ENCODE peak calls at places on chromosome 14, in ten cellular contexts. X is transverse colon, D is prostate gland, P is SK-N-SH, K is GM23338, O is endothelial cell of umbilical vein, M is suprapubic skin, Y is stomach, I is breast epithelium, R is K562. B is an unnamed sample.
A peak's percentile ranks its signal among the peaks of the same experiment; 100 is the strongest.

GRCh38 chr14:55000381-55000780 is 26.5 kb downstream of the WDHD1 start:
- DNase-seq in X (no peak), D (no peak), P (no peak), K (no peak), O (no peak), M (no peak), Y (no peak), I (no peak), R (no peak), B (no peak)

GRCh38 chr14:93332032-93332852 is 594 bp downstream of the BTBD7 start:
- DNase-seq in X (peak; percentile 73), D (peak; percentile 42), P (peak; percentile 85), K (peak; percentile 74), O (peak; percentile 70), M (no peak), Y (peak; percentile 74), I (no peak), R (peak; percentile 71), B (peak; percentile 93)

GRCh38 chr14:88040141-88040540 is 35.2 kb downstream of the GPR65 start:
- DNase-seq in X (no peak), D (no peak), P (no peak), K (no peak), O (no peak), M (no peak), Y (no peak), I (no peak), R (no peak), B (no peak)

GRCh38 chr14:72906316-72906715 is 12.4 kb upstream of the DPF3 start:
- DNase-seq in X (no peak), D (no peak), P (no peak), K (no peak), O (no peak), M (no peak), Y (no peak), I (no peak), R (no peak), B (no peak)

GRCh38 chr14:76394569-76394968 is 18.6 kb downstream of the ESRRB start:
- DNase-seq in X (no peak), D (no peak), P (no peak), K (no peak), O (no peak), M (no peak), Y (no peak), I (no peak), R (no peak), B (no peak)

GRCh38 chr14:83170165-83170564 is 1636.5 kb upstream of the SEL1L start:
- DNase-seq in X (no peak), D (no peak), P (no peak), K (no peak), O (no peak), M (no peak), Y (no peak), I (no peak), R (no peak), B (no peak)

GRCh38 chr14:23306412-23307145 is at the start of gene BCL2L2:
- DNase-seq in X (peak; percentile 94), D (peak; percentile 90), P (peak; percentile 91), K (peak; percentile 97), O (peak; percentile 92), M (peak; percentile 97), Y (peak; percentile 92), I (peak; percentile 92), R (peak; percentile 82), B (peak; percentile 90)

GRCh38 chr14:101877766-101878165 is 86.6 kb upstream of the DYNC1H1 start:
- DNase-seq in X (no peak), D (no peak), P (no peak), K (no peak), O (no peak), M (no peak), Y (no peak), I (no peak), R (no peak), B (no peak)

GRCh38 chr14:39431416-39432178 is 636 bp downstream of the FBXO33 start:
- DNase-seq in X (peak; percentile 57), D (peak; percentile 30), P (peak; percentile 32), K (peak; percentile 75), O (peak; percentile 50), M (peak; percentile 85), Y (peak; percentile 58), I (peak; percentile 22), R (peak; percentile 74), B (peak; percentile 94)

GRCh38 chr14:89365071-89365801 is 51.8 kb downstream of the FOXN3 start:
- DNase-seq in X (peak; percentile 59), D (no peak), P (no peak), K (no peak), O (no peak), M (no peak), Y (peak; percentile 31), I (no peak), R (no peak), B (no peak)

GRCh38 chr14:93734086-93734822 is 54.0 kb downstream of the PRIMA1 start:
- DNase-seq in X (no peak), D (no peak), P (peak; percentile 92), K (peak; percentile 88), O (no peak), M (no peak), Y (no peak), I (no peak), R (peak; percentile 96), B (no peak)

GRCh38 chr14:72479471-72479931 is 414.4 kb downstream of the DPF3 start:
- DNase-seq in X (no peak), D (no peak), P (no peak), K (no peak), O (no peak), M (no peak), Y (no peak), I (no peak), R (no peak), B (no peak)

GRCh38 chr14:80427101-80427500 is 215.8 kb upstream of the DIO2 start:
- DNase-seq in X (no peak), D (no peak), P (no peak), K (no peak), O (no peak), M (no peak), Y (no peak), I (no peak), R (no peak), B (no peak)

GRCh38 chr14:24389266-24389855 is 9.4 kb upstream of the NYNRIN start:
- DNase-seq in X (no peak), D (no peak), P (no peak), K (no peak), O (peak; percentile 67), M (no peak), Y (no peak), I (no peak), R (no peak), B (no peak)

GRCh38 chr14:100441271-100441947 is 118.3 kb downstream of the SLC25A47 start:
- DNase-seq in X (no peak), D (no peak), P (no peak), K (no peak), O (no peak), M (no peak), Y (no peak), I (no peak), R (peak; percentile 32), B (no peak)
- H3K27ac ChIP-seq in X (peak overlapping the region; percentile 85), D (no peak overlapping the region), P (peak overlapping the region; percentile 68), K (no peak overlapping the region), O (no peak overlapping the region), M (no peak overlapping the region), Y (no peak overlapping the region), I (peak overlapping the region; percentile 80), R (peak overlapping the region; percentile 46), B (no peak overlapping the region)

GRCh38 chr14:32201196-32201815 is 539 bp upstream of the RNU6-7 start:
- DNase-seq in X (peak; percentile 94), D (peak; percentile 79), P (peak; percentile 84), K (peak; percentile 98), O (peak; percentile 74), M (peak; percentile 82), Y (peak; percentile 80), I (peak; percentile 85), R (peak; percentile 77), B (peak; percentile 96)
- TF ChIP-seq POLR2AphosphoS5 in X (peak; percentile 27), D (peak; percentile 37), P (no peak), K (no peak), O (no peak), M (no peak), Y (no peak), I (no peak), R (no peak), B (peak; percentile 86)

GRCh38 chr14:104100171-104101085 is 14.9 kb downstream of the ASPG start:
- DNase-seq in X (peak; percentile 65), D (no peak), P (no peak), K (no peak), O (no peak), M (no peak), Y (no peak), I (no peak), R (no peak), B (peak; percentile 66)
- H3K27ac ChIP-seq in X (peak overlapping the region; percentile 63), D (no peak overlapping the region), P (no peak overlapping the region), K (no peak overlapping the region), O (no peak overlapping the region), M (peak overlapping the region; percentile 88), Y (no peak overlapping the region), I (no peak overlapping the region), R (no peak overlapping the region), B (no peak overlapping the region)

GRCh38 chr14:68843471-68844209 is 50.8 kb upstream of the ZFP36L1 start:
- DNase-seq in X (peak; percentile 83), D (peak; percentile 76), P (peak; percentile 77), K (peak; percentile 85), O (peak; percentile 75), M (peak; percentile 93), Y (peak; percentile 88), I (peak; percentile 73), R (peak; percentile 69), B (peak; percentile 93)

GRCh38 chr14:68842298-68842697 is 49.4 kb upstream of the ZFP36L1 start:
- DNase-seq in X (no peak), D (no peak), P (no peak), K (no peak), O (no peak), M (no peak), Y (no peak), I (no peak), R (no peak), B (no peak)

GRCh38 chr14:68844210-68844545 is 51.3 kb upstream of the ZFP36L1 start:
- DNase-seq in X (no peak), D (no peak), P (no peak), K (no peak), O (no peak), M (no peak), Y (no peak), I (no peak), R (no peak), B (no peak)

GRCh38 chr14:68840454-68840853 is 47.6 kb upstream of the ZFP36L1 start:
- DNase-seq in X (no peak), D (no peak), P (no peak), K (no peak), O (no peak), M (no peak), Y (no peak), I (no peak), R (no peak), B (no peak)

DNA sequence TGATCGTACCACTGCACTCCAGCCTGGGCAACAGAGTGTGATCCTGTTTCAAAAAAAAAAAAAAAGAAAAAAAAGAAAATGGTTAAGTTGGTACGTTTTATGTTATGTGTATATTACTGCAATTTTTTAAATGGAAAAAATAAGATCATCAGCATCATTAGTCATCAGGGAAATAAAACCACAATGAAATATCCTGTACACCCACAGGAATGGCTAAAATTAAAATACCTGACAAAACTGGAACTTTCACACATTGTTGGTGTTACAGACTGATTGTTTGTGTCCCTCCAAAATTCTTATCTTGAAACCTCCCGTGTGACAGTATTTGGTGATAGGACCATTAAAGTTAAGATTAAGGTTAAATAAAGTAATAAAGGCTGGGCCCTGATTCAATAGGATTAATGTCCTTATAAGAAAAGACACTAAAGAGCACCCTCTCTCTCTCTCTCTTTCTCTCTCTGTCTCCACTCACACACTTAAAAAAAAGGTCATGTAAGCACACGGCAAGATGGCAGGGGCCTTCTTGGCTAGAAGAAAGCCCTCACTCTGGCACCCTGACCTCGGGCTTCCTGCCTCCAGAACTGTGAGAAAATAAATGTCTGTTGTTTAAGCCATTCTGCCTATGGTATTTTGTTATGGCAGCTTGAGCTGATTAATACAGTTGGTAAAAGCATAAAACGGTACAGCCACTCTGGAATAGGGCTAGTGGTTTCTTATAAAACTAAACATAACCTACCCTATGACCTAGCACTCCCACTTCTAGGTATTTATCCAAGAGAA is 48.4 kb upstream of the ZFP36L1 start:
- DNase-seq in X (no peak), D (no peak), P (no peak), K (no peak), O (peak; percentile 89), M (no peak), Y (no peak), I (no peak), R (no peak), B (no peak)
- TF ChIP-seq POLR2AphosphoS5 in X (no peak), D (no peak), P (no peak), K (no peak), O (no peak), M (no peak), Y (no peak), I (no peak), R (no peak), B (no peak)